ENCODE peak calls at places on chromosomes 1 and 21, in five cellular contexts. C is activated T-cell treated with anti-CD3 and anti-CD28 coated beads for 24 hours, G is AG04449, B is right cardiac atrium, K is stromal cell of bone marrow. N is an unnamed sample.

GRCh38 chr1:2789986-2790581 is 11.4 kb downstream of the TTC34 start:
- DNase-seq in G (no peak), C (no peak), B (peak; percentile 37), K (no peak), N (no peak)

GRCh38 chr1:94550396-94550795 is 8.8 kb upstream of the F3 start:
- DNase-seq in G (no peak), C (no peak), K (no peak), B (no peak), N (no peak)

GRCh38 chr1:45007311-45007710 is 3.8 kb downstream of the HECTD3 start:
- DNase-seq in G (no peak), K (no peak), C (no peak), B (no peak), N (no peak)

GRCh38 chr1:49995734-49996133 is 28.0 kb downstream of the AGBL4 start:
- DNase-seq in C (no peak), K (no peak), B (no peak), G (no peak), N (no peak)

GRCh38 chr1:245671349-245671748 is 516.6 kb downstream of the KIF26B start:
- DNase-seq in B (no peak), G (no peak), C (no peak), K (no peak), N (no peak)

GRCh38 chr1:62175568-62176179 is 19.0 kb upstream of the L1TD1 start:
- DNase-seq in C (peak; percentile 15), B (no peak), K (peak; percentile 25), G (no peak), N (peak; percentile 56)

GRCh38 chr1:10968411-10968826 is 44.0 kb upstream of the TARDBP start:
- DNase-seq in B (no peak), K (no peak), C (no peak), G (no peak), N (no peak)

GRCh38 chr1:153058826-153059784 is 1.8 kb upstream of the SPRR2A start:
- DNase-seq in K (no peak), C (no peak), G (no peak), B (no peak), N (peak; percentile 4)

GRCh38 chr1:30757196-30757949 is at the start of gene LAPTM5:
- DNase-seq in C (no peak), B (peak; percentile 86), K (peak; percentile 70), G (no peak), N (peak; percentile 63)

GRCh38 chr1:234899041-234899787 is 229.4 kb downstream of the TOMM20 start:
- DNase-seq in C (no peak), G (no peak), B (peak; percentile 79), K (no peak), N (peak; percentile 54)

GRCh38 chr1:25629836-25630235 is 13.2 kb downstream of the MAN1C1 start:
- DNase-seq in B (no peak), G (peak; percentile 7), C (no peak), K (no peak), N (peak; percentile 58)

GRCh38 chr1:163924041-163924440 is 602.3 kb downstream of the NUF2 start:
- DNase-seq in G (no peak), K (no peak), C (no peak), B (no peak), N (no peak)

GRCh38 chr21:41601573-41602371 is 93.8 kb upstream of the TMPRSS2 start:
- DNase-seq in K (no peak), C (no peak), B (no peak), G (no peak), N (peak; percentile 11)

GRCh38 chr1:91742848-91743292 is 143.1 kb downstream of the TGFBR3 start:
- DNase-seq in G (no peak), K (no peak), C (no peak), B (peak; percentile 79), N (peak; percentile 15)

GRCh38 chr1:154276797-154277196 is 4.4 kb downstream of the HAX1 start:
- DNase-seq in C (no peak), G (no peak), K (no peak), B (no peak), N (no peak)

GRCh38 chr1:227437495-227438008 is 119.3 kb upstream of the CDC42BPA start:
- DNase-seq in G (no peak), C (no peak), K (peak; percentile 45), B (no peak), N (peak; percentile 80)

GRCh38 chr1:91831132-91831930 is 54.6 kb downstream of the TGFBR3 start:
- DNase-seq in B (no peak), K (no peak), C (no peak), G (peak; percentile 36), N (no peak)

GRCh38 chr1:117600325-117600916 is 5.4 kb upstream of the TENT5C start:
- DNase-seq in G (no peak), K (no peak), C (no peak), B (no peak), N (no peak)

GRCh38 chr1:84101204-84101603 is 42.9 kb upstream of the PRKACB start:
- DNase-seq in G (no peak), B (no peak), C (no peak), K (no peak), N (no peak)